ENCODE peak calls at places on chromosome 16, in five cellular contexts. K is OCI-LY7, V is PC-3, B is hepatocyte, Y is GM23338. Z is an unnamed sample. For H3K4me1, the result is how much of the 10 kb centered on the place peaks cover.

GRCh38 chr16:25692734-25693508 is 1.2 kb downstream of the HS3ST4 start:
- DNase-seq in K (no peak), V (no peak), B (peak), Y (peak), Z (no peak)

GRCh38 chr16:31105677-31106213 is 2.4 kb upstream of the BCKDK start:
- DNase-seq in K (peak), V (peak), B (peak), Y (peak), Z (peak)

GRCh38 chr16:14196539-14196938 is 125.4 kb downstream of the MRTFB start:
- DNase-seq in K (peak), V (no peak), B (no peak), Y (no peak), Z (peak)

GRCh38 chr16:1781758-1782407 is 488 bp downstream of the SPSB3 start:
- DNase-seq in K (peak), V (no peak), B (no peak), Y (peak), Z (peak)

GRCh38 chr16:24430937-24431760 is 108.2 kb upstream of the RBBP6 start:
- DNase-seq in K (no peak), V (peak), B (peak), Y (no peak), Z (no peak)

GRCh38 chr16:28834349-28834748 is 11.6 kb downstream of the ATXN2L start:
- DNase-seq in K (no peak), V (no peak), B (no peak), Y (no peak), Z (no peak)

GRCh38 chr16:4408323-4408690 is 8.1 kb downstream of the CORO7 start:
- DNase-seq in K (no peak), V (no peak), B (no peak), Y (no peak), Z (no peak)

GRCh38 chr16:59021751-59022150 is 287.6 kb upstream of the GOT2 start:
- DNase-seq in K (no peak), V (no peak), B (no peak), Y (no peak), Z (no peak)

GRCh38 chr16:61243954-61244353 is 792.3 kb downstream of the CDH8 start:
- DNase-seq in K (no peak), V (no peak), B (no peak), Y (no peak), Z (no peak)

GRCh38 chr16:30688701-30689100 is 10.3 kb upstream of the SRCAP start:
- DNase-seq in K (no peak), V (no peak), B (no peak), Y (no peak), Z (no peak)

GRCh38 chr16:66406534-66407368 is 20.3 kb upstream of the BEAN1 start:
- DNase-seq in K (peak), V (peak), B (peak), Y (peak), Z (peak)

GRCh38 chr16:67000384-67001158 is 12.2 kb downstream of the CES4A start:
- DNase-seq in K (peak), V (peak), B (peak), Y (peak), Z (no peak)

GRCh38 chr16:66696669-66697630 is at the start of gene CMTM4:
- DNase-seq in K (peak), V (peak), B (peak), Y (peak), Z (peak)

GRCh38 chr16:46746821-46747776 is 1.0 kb downstream of the MYLK3 start:
- DNase-seq in K (no peak), V (no peak), B (no peak), Y (peak), Z (no peak)

GRCh38 chr16:11805556-11805955 is 8.5 kb upstream of the ZC3H7A start:
- DNase-seq in K (no peak), V (no peak), B (no peak), Y (no peak), Z (no peak)

GRCh38 chr16:24504467-24505345 is 34.7 kb upstream of the RBBP6 start:
- DNase-seq in K (peak), V (peak), B (peak), Y (peak), Z (peak)

GRCh38 chr16:10988164-10988803 is 43.9 kb downstream of the CLEC16A start:
- DNase-seq in K (peak), V (peak), B (no peak), Y (peak), Z (no peak)

GRCh38 chr16:11273721-11274324 is 394 bp upstream of the PRM3 start:
- DNase-seq in K (no peak), V (no peak), B (no peak), Y (no peak), Z (no peak)

GRCh38 chr16:77212736-77213541 is 13.7 kb downstream of the SYCE1L start:
- DNase-seq in K (peak), V (peak), B (peak), Y (peak), Z (peak)

GRCh38 chr16:63684702-63685101 is 1437.2 kb downstream of the CDH11 start:
- DNase-seq in K (no peak), V (no peak), B (no peak), Y (peak), Z (no peak)

GRCh38 chr16:67470314-67470713 is 10.6 kb downstream of the ATP6V0D1 start:
- DNase-seq in K (no peak), V (no peak), B (no peak), Y (no peak), Z (no peak)

GRCh38 chr16:51327001-51327400 is 175.9 kb upstream of the SALL1 start:
- DNase-seq in K (no peak), V (no peak), B (no peak), Y (no peak), Z (no peak)

GRCh38 chr16:55528974-55529373 is 20.1 kb downstream of the LPCAT2 start:
- DNase-seq in K (no peak), V (no peak), B (no peak), Y (no peak), Z (no peak)

GRCh38 chr16:55499951-55500350 is 8.9 kb upstream of the LPCAT2 start:
- DNase-seq in K (no peak), V (peak), B (peak), Y (no peak), Z (no peak)

GRCh38 chr16:84454611-84455010 is 49.8 kb downstream of the MEAK7 start:
- DNase-seq in K (no peak), V (no peak), B (no peak), Y (no peak), Z (no peak)

GRCh38 chr16:14364386-14365199 is 265.5 kb downstream of the PARN start:
- DNase-seq in K (no peak), V (peak), B (peak), Y (peak), Z (no peak)

GRCh38 chr16:18853694-18854093 is 52.3 kb upstream of the ARL6IP1 start:
- DNase-seq in K (no peak), V (no peak), B (no peak), Y (no peak), Z (no peak)

GRCh38 chr16:52090080-52090479 is 456.9 kb downstream of the TOX3 start:
- DNase-seq in K (no peak), V (no peak), B (no peak), Y (no peak), Z (no peak)

GRCh38 chr16:54746596-54746995 is 184.1 kb upstream of the IRX5 start:
- DNase-seq in K (no peak), V (no peak), B (no peak), Y (peak), Z (no peak)

GRCh38 chr16:85646976-85647375 is 33.9 kb downstream of the GSE1 start:
- DNase-seq in K (no peak), V (no peak), B (no peak), Y (no peak), Z (no peak)

GRCh38 chr16:15775663-15776304 is 81.0 kb downstream of the MYH11 start:
- DNase-seq in K (no peak), V (peak), B (no peak), Y (no peak), Z (no peak)

GRCh38 chr16:87466975-87467501 is 25.8 kb downstream of the ZCCHC14 start:
- DNase-seq in K (no peak), V (no peak), B (no peak), Y (no peak), Z (no peak)

GRCh38 chr16:87465306-87465705 is 27.5 kb downstream of the ZCCHC14 start:
- DNase-seq in K (no peak), V (peak), B (peak), Y (no peak), Z (no peak)

GRCh38 chr16:87461466-87461975 is 31.3 kb downstream of the ZCCHC14 start:
- DNase-seq in K (peak), V (peak), B (peak), Y (peak), Z (peak)

GRCh38 chr16:87464691-87465300 is 28.0 kb downstream of the ZCCHC14 start:
- DNase-seq in K (no peak), V (peak), B (peak), Y (no peak), Z (no peak)

DNA sequence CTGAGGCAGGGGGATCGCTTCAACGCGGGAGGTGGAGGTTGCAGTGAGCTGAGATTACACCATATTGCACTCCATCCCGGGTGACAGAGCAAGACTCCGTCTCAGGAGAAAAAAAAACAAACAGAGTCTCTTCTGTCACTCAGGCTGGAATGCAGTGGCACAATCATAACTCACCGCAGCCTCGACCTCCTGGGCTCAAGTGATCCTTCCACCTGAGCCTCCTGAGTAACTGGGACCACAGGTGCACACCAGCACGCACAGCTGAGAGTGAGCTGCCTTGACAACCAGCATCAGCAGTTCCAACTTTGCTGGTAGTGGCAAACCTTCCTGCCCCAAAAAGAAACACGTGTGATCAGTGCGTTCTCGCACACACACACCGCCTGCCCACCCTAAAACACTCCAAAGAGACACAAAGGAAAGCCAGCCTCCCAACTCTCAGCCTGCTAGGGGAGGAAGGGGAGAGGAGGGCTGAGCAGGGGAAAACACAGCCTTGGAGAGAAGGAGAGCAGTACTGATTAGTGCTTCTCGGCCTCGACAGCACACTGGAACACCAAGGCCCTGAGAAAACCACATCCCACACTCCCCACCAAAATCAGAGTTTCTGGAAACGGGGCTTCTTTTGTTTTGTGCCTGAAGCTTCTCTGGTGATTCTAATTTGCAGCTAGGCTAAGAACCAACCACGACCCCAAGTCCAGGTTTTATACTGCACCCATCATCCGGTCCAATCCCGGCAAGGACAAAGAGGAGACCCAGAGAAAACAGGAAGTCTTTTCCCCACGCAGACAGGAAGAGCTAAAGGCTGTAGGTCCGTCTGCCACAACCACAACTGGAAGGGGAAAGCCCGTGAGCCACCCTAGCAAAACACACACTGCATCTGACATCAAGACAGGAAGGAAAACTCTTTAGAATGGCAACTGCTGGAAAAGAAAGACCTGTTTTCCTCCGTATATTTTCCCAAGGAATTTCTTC is 28.8 kb downstream of the ZCCHC14 start:
- DNase-seq in K (peak), V (peak), B (peak), Y (no peak), Z (no peak)
- H3K4me1 ChIP-seq in K (under half), V (under half), B (under half), Y (under half), Z (under half)

GRCh38 chr16:80875616-80876015 is 71.2 kb upstream of the CDYL2 start:
- DNase-seq in K (no peak), V (no peak), B (peak), Y (no peak), Z (no peak)
- H3K27ac ChIP-seq in K (no peak), V (no peak), B (no peak), Y (no peak), Z (no peak)

DNA sequence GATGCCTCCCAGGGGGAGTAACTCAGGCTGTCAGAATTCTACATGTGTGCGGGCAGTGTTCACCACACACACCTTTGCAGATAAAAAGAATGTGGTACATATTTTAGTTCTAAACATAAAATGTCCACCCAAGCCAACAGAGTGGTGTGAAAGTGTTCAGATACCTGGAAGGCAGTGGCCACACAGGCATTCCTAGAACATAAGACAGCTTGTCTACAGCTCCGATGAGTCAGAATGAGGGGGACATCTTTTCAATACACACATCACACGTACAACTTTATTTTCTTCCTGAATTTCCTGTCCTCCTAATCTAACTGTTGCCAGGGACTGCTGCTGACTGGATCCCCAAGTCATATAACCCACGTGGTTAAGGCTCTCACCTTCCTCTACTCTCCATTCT is 142.3 kb downstream of the ZFHX3 start:
- DNase-seq in K (no peak), V (peak), B (no peak), Y (no peak), Z (no peak)
- TF ChIP-seq EZH2phosphoT487 in K (no peak), V (no peak), B (no peak), Y (no peak), Z (no peak)

GRCh38 chr16:27333104-27333503 is 19.3 kb downstream of the IL4R start:
- DNase-seq in K (no peak), V (no peak), B (no peak), Y (no peak), Z (no peak)

GRCh38 chr16:27333549-27333948 is 19.8 kb downstream of the IL4R start:
- DNase-seq in K (no peak), V (no peak), B (no peak), Y (no peak), Z (no peak)

GRCh38 chr16:27334192-27334764 is 20.5 kb downstream of the IL4R start:
- DNase-seq in K (no peak), V (no peak), B (no peak), Y (no peak), Z (no peak)

GRCh38 chr16:27330542-27330941 is 16.8 kb downstream of the IL4R start:
- DNase-seq in K (no peak), V (no peak), B (peak), Y (no peak), Z (no peak)

DNA sequence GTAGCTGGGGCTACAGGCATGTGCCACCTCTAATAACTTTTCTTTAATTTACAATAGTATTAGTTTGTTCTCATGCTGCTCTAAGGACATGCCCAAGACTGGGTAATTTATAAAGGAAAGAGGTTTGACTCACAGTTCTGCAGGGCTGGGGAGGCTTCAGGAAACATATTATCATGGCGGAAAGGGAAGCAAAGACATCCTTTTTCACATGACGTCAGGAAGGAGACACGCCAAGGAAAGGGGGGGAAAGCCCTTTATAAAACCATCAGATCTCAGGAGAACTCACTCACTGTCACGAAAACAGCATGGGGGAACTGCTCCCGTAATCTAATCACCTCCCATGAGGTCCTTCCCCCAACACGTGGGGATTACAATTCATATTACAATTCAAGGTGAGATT is 18.3 kb downstream of the IL4R start:
- DNase-seq in K (no peak), V (no peak), B (no peak), Y (no peak), Z (no peak)
- H3K4me1 ChIP-seq in K (under half), V (under half), B (under half), Y (under half), Z (under half)

GRCh38 chr16:88464447-88465318 is 11.6 kb downstream of the ZFPM1 start:
- DNase-seq in K (no peak), V (no peak), B (peak), Y (no peak), Z (no peak)
- H3K27ac ChIP-seq in K (no peak), V (no peak), B (peak), Y (no peak), Z (no peak)

GRCh38 chr16:50185005-50185505 is 31.9 kb downstream of the TENT4B start:
- DNase-seq in K (no peak), V (no peak), B (peak), Y (no peak), Z (no peak)

GRCh38 chr16:50178397-50179018 is 25.4 kb downstream of the TENT4B start:
- DNase-seq in K (no peak), V (no peak), B (no peak), Y (no peak), Z (no peak)

GRCh38 chr16:50188619-50189136 is 35.6 kb downstream of the TENT4B start:
- DNase-seq in K (no peak), V (peak), B (no peak), Y (no peak), Z (no peak)

GRCh38 chr16:50182441-50182840 is 29.3 kb downstream of the TENT4B start:
- DNase-seq in K (no peak), V (no peak), B (no peak), Y (no peak), Z (no peak)

GRCh38 chr16:50183316-50183715 is 30.2 kb downstream of the TENT4B start:
- DNase-seq in K (no peak), V (no peak), B (no peak), Y (no peak), Z (no peak)
- TF ChIP-seq EZH2phosphoT487 in K (no peak), V (no peak), B (no peak), Y (no peak), Z (no peak)

DNA sequence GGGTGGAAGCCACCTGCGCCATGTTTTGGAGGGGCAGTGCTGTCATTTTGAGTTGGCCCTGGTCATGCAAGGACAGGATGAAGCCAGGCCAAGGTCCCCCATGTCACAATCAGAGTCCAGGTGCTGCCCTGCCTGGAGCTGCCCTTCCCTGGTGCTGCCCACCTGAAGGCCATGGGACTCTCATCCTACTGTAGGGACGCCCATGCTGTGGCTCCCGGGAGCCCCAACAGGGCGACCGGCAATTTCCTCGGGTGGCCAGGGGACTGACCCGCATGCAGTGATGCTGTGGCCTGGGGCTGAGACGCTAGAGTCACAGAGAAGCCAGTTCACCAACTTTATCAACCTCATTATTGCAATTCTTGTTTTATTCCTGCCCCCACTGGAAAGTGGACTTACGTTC is 8.0 kb downstream of the CCL17 start:
- DNase-seq in K (no peak), V (no peak), B (no peak), Y (no peak), Z (no peak)
- H3K4me1 ChIP-seq in K (under half), V (under half), B (under half), Y (under half), Z (under half)

GRCh38 chr16:87860553-87861299 is 8.6 kb downstream of the SLC7A5 start:
- DNase-seq in K (no peak), V (peak), B (no peak), Y (no peak), Z (no peak)
- H3K27ac ChIP-seq in K (peak), V (peak), B (peak), Y (no peak), Z (no peak)

Z was measured in MM.1S.